ENCODE peak calls at places on chromosomes 16 and 17, in five cellular contexts. G is GM23338, P is uterus, T is heart right ventricle, C is GM12878. B is an unnamed sample.
A peak's percentile ranks its signal among the peaks of the same experiment; 100 is the strongest.

GRCh38 chr16:24062270-24062817 is 193.8 kb upstream of the CACNG3 start:
- DNase-seq in T (no peak), C (no peak), G (no peak), P (no peak), B (no peak)

GRCh38 chr16:68362952-68363846 is 52.4 kb downstream of the PRMT7 start:
- DNase-seq in C (no peak), T (no peak), P (no peak), G (no peak), B (no peak)

GRCh38 chr16:88057656-88058055 is 106.4 kb downstream of the BANP start:
- DNase-seq in P (no peak), T (no peak), G (no peak), C (no peak), B (peak; percentile 10)

GRCh38 chr17:66947311-66947710 is 17.2 kb upstream of the CACNG4 start:
- DNase-seq in P (no peak), T (no peak), C (no peak), G (no peak), B (no peak)

GRCh38 chr17:6241996-6242395 is 171.8 kb downstream of the WSCD1 start:
- DNase-seq in G (no peak), T (no peak), C (no peak), P (no peak), B (no peak)

GRCh38 chr17:40071720-40072480 is 9.1 kb downstream of the THRA start:
- DNase-seq in P (peak; percentile 68), T (peak; percentile 76), G (no peak), C (no peak), B (peak; percentile 76)

GRCh38 chr16:87740909-87741424 is 24.8 kb downstream of the KLHDC4 start:
- DNase-seq in G (no peak), C (no peak), P (no peak), T (peak; percentile 53), B (peak; percentile 50)

GRCh38 chr17:969767-970387 is 9.7 kb downstream of the NXN start:
- DNase-seq in C (no peak), P (peak; percentile 43), G (no peak), T (no peak), B (no peak)

GRCh38 chr17:34382586-34383224 is 19.7 kb upstream of the CCL1 start:
- DNase-seq in P (no peak), T (no peak), G (no peak), C (peak; percentile 49), B (no peak)

GRCh38 chr16:52320930-52321439 is 226.0 kb downstream of the TOX3 start:
- DNase-seq in G (no peak), C (no peak), P (no peak), T (no peak), B (no peak)

GRCh38 chr17:58529275-58529674 is 14.8 kb upstream of the MTMR4 start:
- DNase-seq in C (no peak), G (no peak), T (no peak), P (no peak), B (no peak)

GRCh38 chr17:20954794-20955193 is 88.0 kb downstream of the USP22 start:
- DNase-seq in T (no peak), C (no peak), P (no peak), G (no peak), B (no peak)
- H3K27ac ChIP-seq in T (peak overlapping the region; percentile 32), C (no peak overlapping the region), P (peak overlapping the region; percentile 49), G (no peak overlapping the region), B (peak overlapping the region; percentile 64)

GRCh38 chr16:58028541-58029070 is 3.1 kb downstream of the MMP15 start:
- DNase-seq in G (peak; percentile 30), C (no peak), T (no peak), P (no peak), B (peak; percentile 15)

GRCh38 chr16:58028168-58028455 is 2.6 kb downstream of the MMP15 start:
- DNase-seq in T (no peak), P (no peak), G (no peak), C (no peak), B (peak; percentile 9)

GRCh38 chr16:58026139-58026704 is 668 bp downstream of the MMP15 start:
- DNase-seq in P (peak; percentile 37), G (peak; percentile 64), C (no peak), T (peak; percentile 73), B (peak; percentile 66)

GRCh38 chr16:58026705-58027340 is 1.3 kb downstream of the MMP15 start:
- DNase-seq in C (no peak), G (peak; percentile 52), P (no peak), T (peak; percentile 42), B (peak; percentile 27)

DNA sequence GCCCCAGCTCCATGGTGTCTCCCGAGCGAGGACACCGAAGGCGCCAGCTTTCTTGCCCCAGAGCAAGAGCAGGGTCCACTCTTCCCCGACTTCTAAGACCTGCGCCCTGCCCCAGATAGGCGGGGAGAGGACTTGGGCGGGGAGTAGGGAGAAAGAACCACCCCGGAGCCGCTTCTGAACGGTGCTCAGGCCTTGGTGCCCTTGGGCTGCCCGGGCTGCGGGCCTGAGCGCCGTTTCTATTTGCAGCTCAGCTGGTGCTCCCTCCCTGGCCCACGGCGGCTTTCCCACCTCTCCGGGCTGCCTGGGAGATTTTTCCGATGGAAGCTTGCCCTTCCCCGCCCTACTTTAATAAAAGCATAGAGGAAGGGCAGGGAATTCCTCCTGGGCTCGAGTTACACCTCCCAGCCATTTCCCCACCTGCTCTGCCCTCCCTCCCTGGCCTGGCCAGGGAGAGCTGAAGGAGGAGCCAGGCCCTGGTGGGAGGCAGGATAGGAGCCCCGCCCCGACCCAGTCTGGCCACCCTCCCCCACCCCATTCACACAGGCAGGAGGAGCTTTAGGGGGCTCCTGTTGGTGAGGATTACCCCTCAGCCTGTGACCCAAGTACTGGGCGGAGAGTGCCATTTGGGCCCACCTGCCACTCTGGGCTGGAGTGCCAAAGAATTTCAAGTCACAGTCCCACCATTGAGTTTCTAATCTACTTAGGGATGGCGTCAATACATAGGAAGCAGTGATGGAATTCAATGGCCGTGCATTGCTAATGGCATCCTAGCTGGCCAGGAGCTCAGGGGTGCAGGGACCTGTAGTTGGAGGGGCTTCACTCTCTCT is 2.0 kb downstream of the MMP15 start:
- DNase-seq in T (peak; percentile 72), G (peak; percentile 88), C (no peak), P (no peak), B (peak; percentile 70)
- H3K4me1 ChIP-seq in T (peaks cover 77% of the 10 kb centered on the region), G (peaks cover 44% of the 10 kb centered on the region), C (no peaks in the 10 kb centered on the region), P (peaks cover 6% of the 10 kb centered on the region), B (peaks cover 100% of the 10 kb centered on the region)

GRCh38 chr16:20734056-20734455 is 7.6 kb downstream of the THUMPD1 start:
- DNase-seq in C (no peak), P (no peak), G (no peak), T (no peak), B (no peak)
- H3K27ac ChIP-seq in C (no peak overlapping the region), P (peak overlapping the region; percentile 2), G (no peak overlapping the region), T (no peak overlapping the region), B (no peak overlapping the region)

DNA sequence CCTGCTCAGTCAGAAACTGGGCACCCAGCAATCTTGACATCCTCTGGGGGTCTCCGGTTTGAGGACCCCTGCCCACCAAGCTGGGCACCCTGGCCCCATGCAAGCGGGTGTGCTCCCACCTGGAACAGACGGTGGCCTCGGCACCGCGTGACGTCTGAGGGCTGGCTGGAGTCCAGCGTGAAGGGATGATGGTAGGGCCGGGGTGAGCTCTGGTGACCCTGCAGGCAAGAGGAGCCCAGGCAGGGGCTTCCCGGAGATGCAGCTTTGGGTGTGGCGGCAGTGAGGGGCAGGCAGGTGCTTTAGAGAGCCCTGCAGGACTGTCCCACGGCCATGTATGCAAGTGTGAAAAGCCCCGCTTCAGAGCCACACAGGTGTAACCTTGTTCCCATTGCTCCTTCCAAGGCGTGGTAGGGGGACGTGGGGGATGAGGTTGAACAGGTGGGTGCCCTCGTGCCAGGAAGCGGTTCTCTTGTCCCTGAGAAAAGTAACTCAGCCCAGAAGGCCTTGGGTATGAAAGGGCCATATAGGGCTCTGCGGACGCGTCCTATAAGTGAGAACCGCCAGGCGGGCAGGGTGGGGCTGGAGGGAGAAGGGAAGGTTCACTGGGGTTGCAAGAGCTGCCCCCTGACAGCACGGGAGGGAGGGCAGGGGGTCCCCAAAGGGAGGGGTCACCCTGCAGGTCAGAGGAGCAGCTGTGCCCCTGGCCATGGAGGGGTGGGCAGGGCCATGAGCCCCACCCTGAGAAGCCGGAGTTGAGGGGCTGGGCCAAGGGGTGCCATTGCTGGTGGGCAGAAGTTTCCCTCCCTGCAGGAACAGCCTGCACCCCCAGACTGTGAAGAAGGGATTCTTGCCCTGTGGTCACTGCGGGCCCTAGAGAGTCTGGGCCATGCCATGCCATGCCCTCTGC is 9.2 kb downstream of the RGS11 start:
- DNase-seq in G (no peak), T (no peak), C (no peak), P (no peak), B (no peak)
- H3K4me1 ChIP-seq in G (no peaks in the 10 kb centered on the region), T (no peaks in the 10 kb centered on the region), C (no peaks in the 10 kb centered on the region), P (no peaks in the 10 kb centered on the region), B (no peaks in the 10 kb centered on the region)

GRCh38 chr16:57150682-57151330 is 35.0 kb downstream of the PSME3IP1 start:
- DNase-seq in T (no peak), P (no peak), C (no peak), G (peak; percentile 19), B (no peak)
- H3K27ac ChIP-seq in T (no peak overlapping the region), P (no peak overlapping the region), C (no peak overlapping the region), G (no peak overlapping the region), B (peak overlapping the region; percentile 81)

GRCh38 chr17:65408050-65408449 is 153.4 kb downstream of the AXIN2 start:
- DNase-seq in G (no peak), C (no peak), P (no peak), T (no peak), B (no peak)
- H3K4me1 ChIP-seq in G (no peaks in the 10 kb centered on the region), C (no peaks in the 10 kb centered on the region), P (no peaks in the 10 kb centered on the region), T (no peaks in the 10 kb centered on the region), B (no peaks in the 10 kb centered on the region)

DNA sequence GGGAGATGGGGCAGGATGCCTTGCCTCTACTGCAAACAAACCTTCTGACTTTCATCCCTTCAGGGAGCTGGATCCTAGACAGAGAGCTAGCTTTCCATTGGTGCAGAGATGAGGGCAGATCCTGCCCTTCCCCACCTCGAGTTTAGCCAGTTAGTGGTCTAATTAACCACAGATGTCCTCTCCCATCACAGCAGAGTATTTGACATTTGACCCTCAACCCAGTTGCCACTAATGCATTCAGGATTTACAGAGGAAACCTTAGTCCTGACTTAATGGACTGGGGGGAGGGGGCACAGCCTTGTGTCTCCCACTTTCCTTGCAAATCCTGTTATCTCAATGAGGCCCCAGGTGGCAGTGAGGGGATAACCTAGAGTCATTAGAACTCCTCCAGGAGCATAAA is 10.2 kb downstream of the PIP4K2B start:
- DNase-seq in P (no peak), T (no peak), C (no peak), G (peak; percentile 38), B (no peak)
- H3K27ac ChIP-seq in P (no peak overlapping the region), T (no peak overlapping the region), C (no peak overlapping the region), G (no peak overlapping the region), B (no peak overlapping the region)

GRCh38 chr17:68433911-68434503 is 23.3 kb downstream of the WIPI1 start:
- DNase-seq in G (no peak), C (no peak), T (no peak), P (no peak), B (no peak)
- H3K4me1 ChIP-seq in G (no peaks in the 10 kb centered on the region), C (peaks cover 25% of the 10 kb centered on the region), T (peaks cover 24% of the 10 kb centered on the region), P (no peaks in the 10 kb centered on the region), B (peaks cover 66% of the 10 kb centered on the region)

GRCh38 chr16:31713945-31714898 is 159.4 kb upstream of the ZNF267 start:
- DNase-seq in T (no peak), C (no peak), G (peak; percentile 63), P (no peak), B (no peak)
- H3K27ac ChIP-seq in T (peak overlapping the region; percentile 92), C (peak overlapping the region; percentile 96), G (peak overlapping the region; percentile 98), P (peak overlapping the region; percentile 89), B (peak overlapping the region; percentile 95)

B was measured in left ventricle myocardium inferior.